ENCODE peak calls at places on chromosomes 13 and 19, in four cellular contexts. One of them, this sample, is unnamed.

GRCh38 chr13:21402586-21403307 is 56.4 kb downstream of the ZDHHC20 start:
- DNase-seq in gastrocnemius medialis: no peak
- DNase-seq in stimulated activated CD4-positive, alpha-beta T cell treated with anti-CD3 and anti-CD28 coated beads, TNF-alpha, amount 100 ng/mL, for 4 hours: no peak
- DNase-seq in activated naive CD8-positive, alpha-beta T cell treated with anti-CD3 and anti-CD28 coated beads for 36 hours: no peak
- DNase-seq in this sample: peak

GRCh38 chr13:90230311-90230710 is 1117.2 kb upstream of the MIR17HG start:
- DNase-seq in gastrocnemius medialis: no peak
- DNase-seq in stimulated activated CD4-positive, alpha-beta T cell treated with anti-CD3 and anti-CD28 coated beads, TNF-alpha, amount 100 ng/mL, for 4 hours: no peak
- DNase-seq in activated naive CD8-positive, alpha-beta T cell treated with anti-CD3 and anti-CD28 coated beads for 36 hours: no peak
- DNase-seq in this sample: no peak

GRCh38 chr13:109180905-109181425 is 551.6 kb downstream of the MYO16 start:
- DNase-seq in gastrocnemius medialis: no peak
- DNase-seq in stimulated activated CD4-positive, alpha-beta T cell treated with anti-CD3 and anti-CD28 coated beads, TNF-alpha, amount 100 ng/mL, for 4 hours: no peak
- DNase-seq in activated naive CD8-positive, alpha-beta T cell treated with anti-CD3 and anti-CD28 coated beads for 36 hours: no peak
- DNase-seq in this sample: no peak

GRCh38 chr13:113904411-113904810 is 40.5 kb upstream of the GAS6 start:
- DNase-seq in gastrocnemius medialis: peak
- DNase-seq in stimulated activated CD4-positive, alpha-beta T cell treated with anti-CD3 and anti-CD28 coated beads, TNF-alpha, amount 100 ng/mL, for 4 hours: no peak
- DNase-seq in activated naive CD8-positive, alpha-beta T cell treated with anti-CD3 and anti-CD28 coated beads for 36 hours: peak
- DNase-seq in this sample: peak

GRCh38 chr13:95023405-95023804 is 277.8 kb downstream of the ABCC4 start:
- DNase-seq in gastrocnemius medialis: no peak
- DNase-seq in stimulated activated CD4-positive, alpha-beta T cell treated with anti-CD3 and anti-CD28 coated beads, TNF-alpha, amount 100 ng/mL, for 4 hours: no peak
- DNase-seq in activated naive CD8-positive, alpha-beta T cell treated with anti-CD3 and anti-CD28 coated beads for 36 hours: no peak
- DNase-seq in this sample: no peak

GRCh38 chr19:5389353-5389752 is 48.7 kb upstream of the PTPRS start:
- DNase-seq in gastrocnemius medialis: no peak
- DNase-seq in stimulated activated CD4-positive, alpha-beta T cell treated with anti-CD3 and anti-CD28 coated beads, TNF-alpha, amount 100 ng/mL, for 4 hours: no peak
- DNase-seq in activated naive CD8-positive, alpha-beta T cell treated with anti-CD3 and anti-CD28 coated beads for 36 hours: no peak
- DNase-seq in this sample: no peak

GRCh38 chr19:6712231-6712630 is 8.2 kb downstream of the C3 start:
- DNase-seq in gastrocnemius medialis: no peak
- DNase-seq in stimulated activated CD4-positive, alpha-beta T cell treated with anti-CD3 and anti-CD28 coated beads, TNF-alpha, amount 100 ng/mL, for 4 hours: no peak
- DNase-seq in activated naive CD8-positive, alpha-beta T cell treated with anti-CD3 and anti-CD28 coated beads for 36 hours: no peak
- DNase-seq in this sample: no peak

GRCh38 chr19:46393456-46394397 is 19.6 kb downstream of the CCDC8 start:
- DNase-seq in gastrocnemius medialis: no peak
- DNase-seq in stimulated activated CD4-positive, alpha-beta T cell treated with anti-CD3 and anti-CD28 coated beads, TNF-alpha, amount 100 ng/mL, for 4 hours: no peak
- DNase-seq in activated naive CD8-positive, alpha-beta T cell treated with anti-CD3 and anti-CD28 coated beads for 36 hours: no peak
- DNase-seq in this sample: no peak

GRCh38 chr13:112734696-112735547 is 45.1 kb downstream of the ATP11A start:
- DNase-seq in gastrocnemius medialis: no peak
- DNase-seq in stimulated activated CD4-positive, alpha-beta T cell treated with anti-CD3 and anti-CD28 coated beads, TNF-alpha, amount 100 ng/mL, for 4 hours: no peak
- DNase-seq in activated naive CD8-positive, alpha-beta T cell treated with anti-CD3 and anti-CD28 coated beads for 36 hours: no peak
- DNase-seq in this sample: no peak

GRCh38 chr19:37817180-37817911 is 38.0 kb upstream of the ZNF573 start:
- DNase-seq in gastrocnemius medialis: peak
- DNase-seq in stimulated activated CD4-positive, alpha-beta T cell treated with anti-CD3 and anti-CD28 coated beads, TNF-alpha, amount 100 ng/mL, for 4 hours: no peak
- DNase-seq in activated naive CD8-positive, alpha-beta T cell treated with anti-CD3 and anti-CD28 coated beads for 36 hours: peak
- DNase-seq in this sample: peak

GRCh38 chr19:4597975-4598671 is 38.6 kb upstream of the SEMA6B start:
- DNase-seq in gastrocnemius medialis: no peak
- DNase-seq in stimulated activated CD4-positive, alpha-beta T cell treated with anti-CD3 and anti-CD28 coated beads, TNF-alpha, amount 100 ng/mL, for 4 hours: peak
- DNase-seq in activated naive CD8-positive, alpha-beta T cell treated with anti-CD3 and anti-CD28 coated beads for 36 hours: peak
- DNase-seq in this sample: peak

GRCh38 chr13:30607908-30608307 is 9.8 kb upstream of the USPL1 start:
- DNase-seq in gastrocnemius medialis: peak
- DNase-seq in stimulated activated CD4-positive, alpha-beta T cell treated with anti-CD3 and anti-CD28 coated beads, TNF-alpha, amount 100 ng/mL, for 4 hours: peak
- DNase-seq in activated naive CD8-positive, alpha-beta T cell treated with anti-CD3 and anti-CD28 coated beads for 36 hours: peak
- DNase-seq in this sample: peak

GRCh38 chr13:50220938-50221337 is 205.7 kb downstream of the KCNRG start:
- DNase-seq in gastrocnemius medialis: no peak
- DNase-seq in stimulated activated CD4-positive, alpha-beta T cell treated with anti-CD3 and anti-CD28 coated beads, TNF-alpha, amount 100 ng/mL, for 4 hours: no peak
- DNase-seq in activated naive CD8-positive, alpha-beta T cell treated with anti-CD3 and anti-CD28 coated beads for 36 hours: no peak
- DNase-seq in this sample: no peak

GRCh38 chr13:95924389-95924994 is 128.7 kb downstream of the UGGT2 start:
- DNase-seq in gastrocnemius medialis: no peak
- DNase-seq in stimulated activated CD4-positive, alpha-beta T cell treated with anti-CD3 and anti-CD28 coated beads, TNF-alpha, amount 100 ng/mL, for 4 hours: no peak
- DNase-seq in activated naive CD8-positive, alpha-beta T cell treated with anti-CD3 and anti-CD28 coated beads for 36 hours: no peak
- DNase-seq in this sample: no peak

GRCh38 chr19:14061081-14061749 is 661 bp downstream of the PALM3 start:
- DNase-seq in gastrocnemius medialis: no peak
- DNase-seq in stimulated activated CD4-positive, alpha-beta T cell treated with anti-CD3 and anti-CD28 coated beads, TNF-alpha, amount 100 ng/mL, for 4 hours: no peak
- DNase-seq in activated naive CD8-positive, alpha-beta T cell treated with anti-CD3 and anti-CD28 coated beads for 36 hours: no peak
- DNase-seq in this sample: no peak

GRCh38 chr19:2015611-2015950 is at the start of gene BTBD2:
- DNase-seq in gastrocnemius medialis: peak
- DNase-seq in stimulated activated CD4-positive, alpha-beta T cell treated with anti-CD3 and anti-CD28 coated beads, TNF-alpha, amount 100 ng/mL, for 4 hours: peak
- DNase-seq in activated naive CD8-positive, alpha-beta T cell treated with anti-CD3 and anti-CD28 coated beads for 36 hours: peak
- DNase-seq in this sample: peak

GRCh38 chr13:20332361-20333096 is 100.4 kb upstream of the GJB6 start:
- DNase-seq in gastrocnemius medialis: no peak
- DNase-seq in stimulated activated CD4-positive, alpha-beta T cell treated with anti-CD3 and anti-CD28 coated beads, TNF-alpha, amount 100 ng/mL, for 4 hours: no peak
- DNase-seq in activated naive CD8-positive, alpha-beta T cell treated with anti-CD3 and anti-CD28 coated beads for 36 hours: no peak
- DNase-seq in this sample: no peak

GRCh38 chr19:3208317-3209207 is 15.9 kb upstream of the CELF5 start:
- DNase-seq in gastrocnemius medialis: no peak
- DNase-seq in stimulated activated CD4-positive, alpha-beta T cell treated with anti-CD3 and anti-CD28 coated beads, TNF-alpha, amount 100 ng/mL, for 4 hours: no peak
- DNase-seq in activated naive CD8-positive, alpha-beta T cell treated with anti-CD3 and anti-CD28 coated beads for 36 hours: no peak
- DNase-seq in this sample: no peak